ENCODE peak calls at places on chromosome 5, in five cellular contexts. L is IMR-90, R is esophagus squamous epithelium, Y is prostate gland, W is suprapubic skin. I is an unnamed sample.

GRCh38 chr5:14663734-14664269 is 716 bp upstream of the OTULIN start:
- DNase-seq in L (no peak), R (no peak), W (no peak), Y (no peak), I (no peak)

GRCh38 chr5:620152-620551 is 8.0 kb downstream of the CEP72 start:
- DNase-seq in W (peak), L (no peak), R (no peak), Y (no peak), I (no peak)

GRCh38 chr5:95881833-95882232 is 59.3 kb upstream of the GLRX start:
- DNase-seq in Y (no peak), W (no peak), L (no peak), R (no peak), I (no peak)

GRCh38 chr5:128539038-128539429 is 989 bp upstream of the FBN2 start:
- DNase-seq in W (no peak), Y (no peak), L (no peak), R (no peak), I (no peak)

GRCh38 chr5:154442801-154443200 is 3.0 kb upstream of the SAP30L start:
- DNase-seq in L (no peak), W (no peak), R (no peak), Y (no peak), I (no peak)

GRCh38 chr5:92401492-92401891 is 1018.4 kb upstream of the ARRDC3 start:
- DNase-seq in Y (no peak), R (no peak), L (peak), W (no peak), I (no peak)

GRCh38 chr5:86885489-86886225 is 267.9 kb downstream of the COX7C start:
- DNase-seq in W (no peak), R (no peak), L (no peak), Y (no peak), I (no peak)

GRCh38 chr5:8633259-8633658 is 764.3 kb downstream of the MTRR start:
- DNase-seq in Y (no peak), W (no peak), L (no peak), R (no peak), I (no peak)

GRCh38 chr5:107284822-107285510 is 385.8 kb downstream of the EFNA5 start:
- DNase-seq in L (peak), R (no peak), W (no peak), Y (peak), I (no peak)

GRCh38 chr5:142151436-142152382 is 43.1 kb downstream of the NDFIP1 start:
- DNase-seq in W (no peak), R (no peak), L (peak), Y (peak), I (no peak)

GRCh38 chr5:12292610-12293204 is 388.5 kb upstream of the CTNND2 start:
- DNase-seq in L (no peak), Y (no peak), W (no peak), R (no peak), I (no peak)

GRCh38 chr5:83715316-83716060 is 5.2 kb downstream of the HAPLN1 start:
- DNase-seq in W (no peak), Y (no peak), R (no peak), L (no peak), I (no peak)

DNA sequence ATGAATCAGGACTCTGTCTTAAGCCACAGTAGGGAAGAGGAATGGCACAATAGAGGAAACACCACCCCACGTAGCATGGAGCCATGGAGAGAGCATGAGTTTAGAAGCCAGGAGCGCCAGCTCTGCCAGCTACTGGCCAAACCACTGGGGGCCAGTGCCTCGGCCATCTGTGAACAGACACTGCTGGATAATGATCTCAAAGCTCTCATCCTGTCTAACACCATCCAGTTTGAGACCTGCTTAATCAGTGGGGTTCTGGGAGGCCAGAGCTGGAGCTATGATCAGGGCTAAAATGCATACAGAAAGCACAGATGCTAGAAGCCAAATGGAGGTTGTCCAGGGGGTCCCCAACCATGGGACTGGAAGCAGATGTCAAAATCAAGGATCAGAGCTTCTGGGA is 92.7 kb downstream of the KCNIP1 start:
- DNase-seq in W (no peak), L (no peak), R (no peak), Y (no peak), I (no peak)
- H3K27ac ChIP-seq in W (no peak), L (no peak), R (no peak), Y (no peak), I (no peak)

DNA sequence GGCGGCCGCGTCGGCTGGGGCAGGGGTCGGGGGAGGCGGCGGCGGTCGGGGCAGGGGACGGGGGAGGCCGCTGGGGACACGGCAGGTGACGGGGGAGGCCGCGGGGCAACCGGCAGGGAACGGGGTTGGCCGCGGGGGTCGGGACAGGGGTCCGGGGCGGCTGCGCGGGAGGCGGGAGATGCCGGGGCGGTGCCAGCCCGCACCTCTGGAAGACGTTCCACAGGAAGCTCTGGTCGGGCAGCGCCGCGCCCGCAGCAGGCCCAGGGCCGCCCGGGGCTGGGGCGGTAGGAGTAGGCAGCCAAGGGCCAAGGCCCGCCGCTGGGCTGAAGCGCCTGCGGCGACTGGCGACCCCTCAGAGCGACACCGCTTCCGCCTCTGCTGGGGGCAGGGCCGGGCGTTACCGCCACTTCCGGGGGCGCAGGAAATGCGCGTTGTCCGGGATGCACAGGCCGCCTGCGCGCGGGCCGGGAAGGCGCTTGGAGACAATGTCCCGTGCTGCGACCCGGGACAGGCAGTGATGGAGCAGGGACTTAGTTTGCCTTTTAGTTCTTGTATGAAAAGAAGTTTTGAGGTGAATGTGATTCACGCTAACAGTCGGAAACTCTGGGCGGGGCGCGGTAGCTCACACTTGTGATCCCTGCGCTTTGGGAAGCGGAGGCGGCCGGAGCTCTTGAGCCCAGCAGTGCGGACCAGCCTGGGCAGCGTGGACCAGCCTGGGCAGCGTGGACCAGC is 110.0 kb upstream of the LPCAT1 start:
- DNase-seq in R (no peak), L (peak), Y (peak), W (no peak), I (no peak)
- TF ChIP-seq POLR2A in R (peak), L (peak), Y (peak), W (peak), I (peak)

GRCh38 chr5:40503438-40503837 is 176.3 kb upstream of the PTGER4 start:
- DNase-seq in R (no peak), L (peak), Y (no peak), W (no peak), I (no peak)

GRCh38 chr5:40505031-40505430 is 174.7 kb upstream of the PTGER4 start:
- DNase-seq in R (no peak), W (no peak), L (no peak), Y (no peak), I (no peak)

GRCh38 chr5:40502736-40503135 is 177.0 kb upstream of the PTGER4 start:
- DNase-seq in W (no peak), L (no peak), R (no peak), Y (no peak), I (no peak)

GRCh38 chr5:40499514-40500273 is 180.0 kb upstream of the PTGER4 start:
- DNase-seq in L (no peak), R (no peak), Y (no peak), W (no peak), I (no peak)

GRCh38 chr5:40502045-40502444 is 177.7 kb upstream of the PTGER4 start:
- DNase-seq in R (no peak), L (no peak), Y (no peak), W (no peak), I (no peak)
- H3K27ac ChIP-seq in R (no peak), L (no peak), Y (no peak), W (no peak), I (no peak)

GRCh38 chr5:79074641-79075040 is 5.1 kb downstream of the BHMT2 start:
- DNase-seq in L (peak), W (no peak), R (no peak), Y (no peak), I (no peak)

GRCh38 chr5:79070002-79070567 is 518 bp downstream of the BHMT2 start:
- DNase-seq in L (peak), W (no peak), Y (no peak), R (no peak), I (no peak)

DNA sequence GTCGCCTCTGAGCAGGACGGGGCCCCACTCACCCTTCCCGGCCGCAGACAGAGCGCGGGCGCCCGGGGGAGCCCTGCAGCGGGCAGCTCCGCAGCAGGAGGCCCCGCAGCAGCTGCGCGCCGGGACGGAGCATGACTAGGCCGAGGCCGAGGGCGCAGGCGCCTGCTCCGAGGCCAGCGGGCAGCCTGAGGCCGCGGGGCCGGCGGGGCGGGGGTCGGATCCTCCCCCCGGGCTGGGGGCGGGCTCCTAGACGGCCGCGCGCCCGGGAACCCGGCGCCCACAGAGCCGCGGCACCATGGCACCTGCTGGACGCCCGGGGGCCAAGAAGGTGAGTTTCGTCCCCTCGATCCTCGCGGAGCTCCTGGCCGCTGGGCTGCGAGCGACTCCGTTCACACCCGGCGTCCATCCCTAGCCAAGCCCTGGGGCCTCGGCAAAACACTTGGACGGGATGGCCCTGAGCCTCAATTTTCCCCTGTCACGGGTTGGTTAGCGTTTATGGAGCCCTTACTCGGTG is at the start of the genes BHMT2 and DMGDH:
- DNase-seq in W (no peak), L (peak), Y (no peak), R (no peak), I (no peak)
- TF ChIP-seq POLR2A in W (no peak), L (no peak), Y (no peak), R (no peak), I (no peak)

GRCh38 chr5:81268797-81269196 is 32.6 kb upstream of the ZCCHC9 start:
- DNase-seq in Y (no peak), R (no peak), W (no peak), L (peak), I (no peak)
- H3K27ac ChIP-seq in Y (no peak), R (no peak), W (peak), L (peak), I (peak)

GRCh38 chr5:150905312-150905683 is 518 bp upstream of the ZNF300 start:
- DNase-seq in W (no peak), R (no peak), L (no peak), Y (no peak), I (no peak)

GRCh38 chr5:150901446-150901845 is 3.3 kb downstream of the ZNF300 start:
- DNase-seq in L (no peak), Y (no peak), W (no peak), R (no peak), I (no peak)

GRCh38 chr5:150904479-150905311 is at the start of gene ZNF300:
- DNase-seq in L (peak), R (peak), W (peak), Y (peak), I (no peak)
- TF ChIP-seq POLR2A in L (peak), R (no peak), W (no peak), Y (no peak), I (no peak)

GRCh38 chr5:137843676-137844284 is 23.9 kb upstream of the MYOT start:
- DNase-seq in L (no peak), Y (no peak), W (no peak), R (no peak), I (no peak)
- H3K27ac ChIP-seq in L (no peak), Y (no peak), W (no peak), R (no peak), I (no peak)

GRCh38 chr5:172788771-172789686 is 18.0 kb upstream of the DUSP1 start:
- DNase-seq in L (no peak), W (peak), R (no peak), Y (no peak), I (no peak)
- TF ChIP-seq POLR2A in L (no peak), W (no peak), R (peak), Y (no peak), I (no peak)

DNA sequence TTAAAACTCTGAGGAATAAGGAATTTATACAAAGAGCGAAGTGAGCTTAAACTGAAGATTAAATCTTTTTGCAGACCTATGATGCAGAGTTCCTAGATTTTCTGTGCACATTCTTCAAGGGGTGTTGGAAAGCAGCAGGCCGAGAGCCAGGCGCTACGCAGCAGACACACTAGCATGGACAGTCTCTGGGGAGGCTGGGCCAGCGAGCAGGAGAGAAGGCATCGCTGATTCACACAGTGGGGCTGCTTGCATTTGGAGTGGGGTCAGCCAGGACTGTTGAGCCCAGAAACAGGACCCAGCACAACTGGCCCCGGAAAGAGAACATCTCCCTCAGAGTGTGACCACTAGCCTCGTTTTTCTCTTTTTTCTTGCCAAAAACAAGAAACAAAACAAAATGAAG is 136.3 kb downstream of the ADAMTS16 start:
- DNase-seq in Y (no peak), L (no peak), W (no peak), R (no peak), I (no peak)
- H3K27ac ChIP-seq in Y (no peak), L (no peak), W (no peak), R (no peak), I (no peak)

GRCh38 chr5:81235287-81236072 is 2.4 kb downstream of the CKMT2 start:
- DNase-seq in L (no peak), R (no peak), Y (no peak), W (no peak), I (no peak)

GRCh38 chr5:81234801-81235200 is 1.7 kb downstream of the CKMT2 start:
- DNase-seq in L (no peak), R (no peak), Y (no peak), W (no peak), I (no peak)

GRCh38 chr5:81232449-81233079 is 558 bp upstream of the CKMT2 start:
- DNase-seq in Y (no peak), L (no peak), R (no peak), W (no peak), I (no peak)

GRCh38 chr5:81234299-81234698 is 1.2 kb downstream of the CKMT2 start:
- DNase-seq in W (no peak), Y (no peak), L (no peak), R (no peak), I (no peak)

GRCh38 chr5:81233080-81233634 is at the start of gene CKMT2:
- DNase-seq in Y (peak), W (peak), L (no peak), R (no peak), I (no peak)
- TF ChIP-seq POLR2A in Y (no peak), W (no peak), L (no peak), R (no peak), I (peak)